ENCODE peak calls at places on chromosomes 7 and 10, in seven cellular contexts. V, D, W, Z, L, T and H are unnamed samples.

GRCh38 chr7:5599543-5600200 is 176.0 kb upstream of the TNRC18 start:
- DNase-seq in V (no peak), D (peak; percentile 42), W (no peak), Z (no peak), L (no peak), T (no peak), H (no peak)

GRCh38 chr10:124064676-124065075 is 28.7 kb downstream of the CHST15 start:
- DNase-seq in V (no peak), D (no peak), W (no peak), Z (no peak), L (no peak), T (no peak), H (no peak)

GRCh38 chr7:44292876-44293560 is 32.4 kb downstream of the CAMK2B start:
- DNase-seq in V (no peak), D (peak; percentile 24), W (peak; percentile 41), Z (peak; percentile 44), L (no peak), T (no peak), H (peak; percentile 49)

GRCh38 chr10:97664282-97664850 is 22.7 kb downstream of the AVPI1 start:
- DNase-seq in V (no peak), D (no peak), W (no peak), Z (no peak), L (no peak), T (no peak), H (no peak)

GRCh38 chr7:34036069-34036920 is 131.0 kb downstream of the BMPER start:
- DNase-seq in V (peak; percentile 78), D (no peak), W (no peak), Z (no peak), L (no peak), T (peak; percentile 18), H (no peak)

GRCh38 chr7:106767498-106768323 is 97.4 kb upstream of the PIK3CG start:
- DNase-seq in V (peak; percentile 25), D (no peak), W (no peak), Z (no peak), L (no peak), T (no peak), H (no peak)

GRCh38 chr10:46558411-46559185 is 2.1 kb upstream of the GPRIN2 start:
- DNase-seq in V (no peak), D (no peak), W (peak; percentile 62), Z (peak; percentile 67), L (peak; percentile 51), T (peak; percentile 91), H (peak; percentile 74)

GRCh38 chr7:139738772-139739171 is 39.0 kb downstream of the HIPK2 start:
- DNase-seq in V (no peak), D (no peak), W (no peak), Z (no peak), L (no peak), T (no peak), H (no peak)

GRCh38 chr10:102342462-102342861 is 53.0 kb upstream of the NFKB2 start:
- DNase-seq in V (peak; percentile 5), D (peak; percentile 92), W (no peak), Z (no peak), L (no peak), T (no peak), H (no peak)

GRCh38 chr10:114561008-114561523 is 97.0 kb downstream of the ABLIM1 start:
- DNase-seq in V (no peak), D (no peak), W (no peak), Z (no peak), L (no peak), T (no peak), H (no peak)

GRCh38 chr7:5586279-5586962 is 162.8 kb upstream of the TNRC18 start:
- DNase-seq in V (no peak), D (peak; percentile 69), W (no peak), Z (no peak), L (no peak), T (peak; percentile 86), H (no peak)

DNA sequence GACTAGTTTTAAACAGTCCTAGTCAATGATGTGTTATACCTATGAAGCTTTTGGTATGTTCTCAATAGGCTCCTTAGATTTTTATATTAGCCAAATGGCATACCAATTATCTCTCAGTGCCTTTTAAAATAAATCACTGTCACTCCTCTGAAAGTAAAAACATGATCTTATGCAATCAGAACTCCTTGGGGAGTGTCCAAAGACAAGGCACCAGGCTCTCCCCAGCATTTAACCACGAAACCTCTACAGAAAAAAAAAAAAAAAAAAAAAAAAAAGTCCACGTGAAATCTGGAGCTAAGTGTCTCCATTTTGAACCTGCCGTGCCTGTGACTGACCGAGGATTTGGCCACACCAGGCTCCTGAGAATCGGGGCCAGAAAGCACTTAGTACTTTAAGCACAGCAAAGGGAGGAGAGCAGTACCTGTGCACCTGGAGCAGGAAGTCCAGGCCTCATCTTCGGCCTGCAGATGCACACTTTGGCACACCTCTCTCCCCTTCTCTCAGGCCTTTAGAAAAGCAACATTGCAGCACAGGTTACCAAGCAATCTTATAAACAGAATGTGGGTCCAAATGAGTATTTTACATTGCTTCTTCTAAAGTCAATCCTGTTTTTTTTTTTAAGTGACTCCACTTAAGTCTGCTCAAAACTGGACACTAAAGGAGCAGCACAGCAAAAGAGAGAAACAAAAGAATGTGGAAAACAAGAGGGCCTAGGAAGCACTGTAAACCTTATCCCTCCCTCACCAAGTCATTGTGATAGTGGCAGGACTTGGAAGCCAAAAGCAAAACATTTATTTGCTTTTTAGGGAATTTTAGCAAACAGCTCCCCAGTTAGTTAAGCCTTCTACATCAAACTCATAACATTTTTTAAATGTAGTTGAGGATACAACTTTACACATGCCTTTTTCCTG is 1.5 kb downstream of the FAM13C start:
- DNase-seq in V (peak; percentile 28), D (no peak), W (no peak), Z (no peak), L (no peak), T (no peak), H (no peak)
- H3K4me3 ChIP-seq in V (no peak overlapping the region), D (no peak overlapping the region), W (peak overlapping the region; percentile 65), Z (peak overlapping the region; percentile 55), L (peak overlapping the region; percentile 60), T (no peak overlapping the region), H (peak overlapping the region; percentile 80)

DNA sequence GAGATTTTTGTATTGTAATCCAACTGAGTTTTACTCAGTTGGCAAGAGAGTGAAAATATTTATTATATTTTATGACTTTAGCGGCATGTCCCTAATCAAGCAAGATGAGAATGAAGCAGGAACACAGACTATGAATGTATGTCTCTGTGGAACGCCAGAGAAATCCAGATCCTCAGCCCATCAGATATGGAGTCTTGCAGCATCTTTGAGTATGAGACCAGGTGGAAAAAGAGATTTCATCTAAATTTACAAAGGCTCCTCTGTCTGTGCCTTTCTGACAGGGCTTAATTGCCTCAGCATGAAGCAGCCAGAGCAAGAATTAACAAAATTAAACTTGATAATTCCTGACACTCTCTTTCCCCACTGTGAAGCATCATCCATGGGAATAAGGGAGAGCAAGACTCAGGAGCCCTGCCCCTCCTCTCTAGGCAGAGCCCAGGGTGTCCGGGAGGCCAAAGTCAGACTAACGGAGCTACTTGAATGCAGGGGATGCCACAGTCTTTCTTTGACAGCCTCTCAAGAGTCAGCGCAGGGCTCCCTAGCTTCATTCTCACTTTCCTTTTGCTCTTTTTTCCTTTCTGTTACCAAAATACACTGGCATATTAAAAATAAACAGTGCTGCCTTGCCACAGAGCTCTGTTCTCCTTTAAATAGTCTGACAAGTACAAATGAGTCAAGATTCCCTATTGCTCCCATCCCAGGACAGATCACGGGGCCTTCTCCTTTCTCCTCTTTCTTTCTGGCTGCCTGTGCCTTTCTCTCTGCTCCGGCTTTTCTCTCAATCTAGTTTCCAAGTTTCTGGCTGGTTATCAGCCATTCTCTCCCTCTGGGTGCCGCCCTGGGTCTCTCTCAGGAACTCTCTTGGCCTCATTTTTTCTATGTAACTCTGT is 132.2 kb upstream of the INHBA start:
- DNase-seq in V (peak; percentile 63), D (no peak), W (no peak), Z (no peak), L (no peak), T (no peak), H (peak; percentile 75)
- H3K4me3 ChIP-seq in V (no peak overlapping the region), D (no peak overlapping the region), W (no peak overlapping the region), Z (no peak overlapping the region), L (no peak overlapping the region), T (no peak overlapping the region), H (peak overlapping the region; percentile 49)

GRCh38 chr7:45689011-45689796 is 115.0 kb downstream of the ADCY1 start:
- DNase-seq in V (peak; percentile 36), D (no peak), W (no peak), Z (peak; percentile 33), L (no peak), T (no peak), H (no peak)
- H3K4me3 ChIP-seq in V (no peak overlapping the region), D (no peak overlapping the region), W (no peak overlapping the region), Z (no peak overlapping the region), L (no peak overlapping the region), T (no peak overlapping the region), H (no peak overlapping the region)

DNA sequence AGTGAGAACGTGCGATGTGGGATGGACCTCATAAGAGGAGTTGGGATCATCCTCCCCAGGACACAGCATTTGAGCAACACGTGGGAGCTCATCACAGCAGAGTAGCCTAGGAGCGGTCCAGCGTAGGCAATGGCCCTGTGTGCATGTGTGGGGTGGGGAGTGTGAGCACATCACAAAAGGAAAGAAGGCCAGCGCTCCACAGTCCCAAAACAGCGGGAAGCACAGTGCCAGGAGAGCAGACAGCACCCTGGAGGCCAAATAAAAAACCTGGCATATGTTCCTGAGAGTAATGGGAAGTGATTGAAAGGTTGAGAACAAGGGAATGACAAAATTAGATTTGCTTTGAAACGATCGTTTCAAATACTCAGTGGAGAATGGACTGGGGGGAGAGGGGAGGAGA is 226.0 kb downstream of the C7orf25 start:
- DNase-seq in V (no peak), D (no peak), W (no peak), Z (no peak), L (no peak), T (no peak), H (no peak)
- H3K4me3 ChIP-seq in V (no peak overlapping the region), D (no peak overlapping the region), W (no peak overlapping the region), Z (no peak overlapping the region), L (no peak overlapping the region), T (no peak overlapping the region), H (no peak overlapping the region)